ENCODE peak calls at places on chromosomes 11 and 22, in ten cellular contexts. One of them, this sample, is unnamed.

GRCh38 chr11:86220654-86221053 is 23.9 kb upstream of the EED start:
- DNase-seq in transverse colon: no peak
- DNase-seq in endothelial cell of umbilical vein: no peak
- DNase-seq in stomach: no peak
- DNase-seq in HCT116: no peak
- DNase-seq in suprapubic skin: no peak
- DNase-seq in prostate gland: no peak
- DNase-seq in sigmoid colon: no peak
- DNase-seq in spleen: no peak
- DNase-seq in breast epithelium: no peak
- DNase-seq in this sample: no peak

GRCh38 chr11:13297308-13297916 is 19.8 kb downstream of the BMAL1 start:
- DNase-seq in transverse colon: no peak
- DNase-seq in endothelial cell of umbilical vein: no peak
- DNase-seq in stomach: no peak
- DNase-seq in HCT116: no peak
- DNase-seq in suprapubic skin: peak; percentile 28
- DNase-seq in prostate gland: no peak
- DNase-seq in sigmoid colon: no peak
- DNase-seq in spleen: peak; percentile 67
- DNase-seq in breast epithelium: no peak
- DNase-seq in this sample: no peak

GRCh38 chr22:25027959-25028840 is 75.7 kb downstream of the KIAA1671 start:
- DNase-seq in transverse colon: peak; percentile 52
- DNase-seq in endothelial cell of umbilical vein: peak; percentile 39
- DNase-seq in stomach: no peak
- DNase-seq in HCT116: no peak
- DNase-seq in suprapubic skin: no peak
- DNase-seq in prostate gland: no peak
- DNase-seq in sigmoid colon: no peak
- DNase-seq in spleen: no peak
- DNase-seq in breast epithelium: no peak
- DNase-seq in this sample: no peak

GRCh38 chr11:3855808-3856491 is 486 bp downstream of the STIM1 start:
- DNase-seq in transverse colon: peak; percentile 57
- DNase-seq in endothelial cell of umbilical vein: peak; percentile 46
- DNase-seq in stomach: peak; percentile 46
- DNase-seq in HCT116: no peak
- DNase-seq in suprapubic skin: peak; percentile 87
- DNase-seq in prostate gland: no peak
- DNase-seq in sigmoid colon: peak; percentile 79
- DNase-seq in spleen: peak; percentile 95
- DNase-seq in breast epithelium: no peak
- DNase-seq in this sample: no peak

GRCh38 chr11:104946907-104947306 is 21.5 kb downstream of the CASP4 start:
- DNase-seq in transverse colon: no peak
- DNase-seq in endothelial cell of umbilical vein: peak; percentile 74
- DNase-seq in stomach: no peak
- DNase-seq in HCT116: peak; percentile 35
- DNase-seq in suprapubic skin: no peak
- DNase-seq in prostate gland: no peak
- DNase-seq in sigmoid colon: no peak
- DNase-seq in spleen: no peak
- DNase-seq in breast epithelium: no peak
- DNase-seq in this sample: no peak

GRCh38 chr22:30301995-30302809 is 12.9 kb upstream of the CASTOR1 start:
- DNase-seq in transverse colon: peak; percentile 70
- DNase-seq in endothelial cell of umbilical vein: no peak
- DNase-seq in stomach: peak; percentile 44
- DNase-seq in HCT116: no peak
- DNase-seq in suprapubic skin: no peak
- DNase-seq in prostate gland: no peak
- DNase-seq in sigmoid colon: peak; percentile 81
- DNase-seq in spleen: peak; percentile 89
- DNase-seq in breast epithelium: no peak
- DNase-seq in this sample: no peak

GRCh38 chr11:121450424-121450823 is 1.7 kb upstream of the SORL1 start:
- DNase-seq in transverse colon: no peak
- DNase-seq in endothelial cell of umbilical vein: no peak
- DNase-seq in stomach: no peak
- DNase-seq in HCT116: no peak
- DNase-seq in suprapubic skin: no peak
- DNase-seq in prostate gland: no peak
- DNase-seq in sigmoid colon: no peak
- DNase-seq in spleen: no peak
- DNase-seq in breast epithelium: no peak
- DNase-seq in this sample: no peak

GRCh38 chr11:10581481-10582019 is 13.1 kb upstream of the LYVE1 start:
- DNase-seq in transverse colon: peak; percentile 13
- DNase-seq in endothelial cell of umbilical vein: peak; percentile 71
- DNase-seq in stomach: no peak
- DNase-seq in HCT116: no peak
- DNase-seq in suprapubic skin: no peak
- DNase-seq in prostate gland: no peak
- DNase-seq in sigmoid colon: peak; percentile 75
- DNase-seq in spleen: peak; percentile 88
- DNase-seq in breast epithelium: no peak
- DNase-seq in this sample: no peak

GRCh38 chr11:64694821-64695365 is 28.1 kb downstream of the NRXN2 start:
- DNase-seq in transverse colon: no peak
- DNase-seq in endothelial cell of umbilical vein: no peak
- DNase-seq in stomach: no peak
- DNase-seq in HCT116: no peak
- DNase-seq in suprapubic skin: no peak
- DNase-seq in prostate gland: no peak
- DNase-seq in sigmoid colon: no peak
- DNase-seq in spleen: peak; percentile 82
- DNase-seq in breast epithelium: no peak
- DNase-seq in this sample: no peak

GRCh38 chr22:23251445-23252093 is 71.3 kb downstream of the BCR start:
- DNase-seq in transverse colon: peak; percentile 43
- DNase-seq in endothelial cell of umbilical vein: no peak
- DNase-seq in stomach: peak; percentile 61
- DNase-seq in HCT116: peak; percentile 12
- DNase-seq in suprapubic skin: no peak
- DNase-seq in prostate gland: no peak
- DNase-seq in sigmoid colon: no peak
- DNase-seq in spleen: no peak
- DNase-seq in breast epithelium: no peak
- DNase-seq in this sample: no peak

GRCh38 chr22:49621601-49622210 is 206.0 kb downstream of the BRD1 start:
- DNase-seq in transverse colon: no peak
- DNase-seq in endothelial cell of umbilical vein: no peak
- DNase-seq in stomach: no peak
- DNase-seq in HCT116: no peak
- DNase-seq in suprapubic skin: no peak
- DNase-seq in prostate gland: no peak
- DNase-seq in sigmoid colon: peak; percentile 38
- DNase-seq in spleen: peak; percentile 57
- DNase-seq in breast epithelium: no peak
- DNase-seq in this sample: no peak

GRCh38 chr11:119316729-119317591 is at the start of gene MCAM:
- DNase-seq in transverse colon: no peak
- DNase-seq in endothelial cell of umbilical vein: peak; percentile 65
- DNase-seq in stomach: no peak
- DNase-seq in HCT116: no peak
- DNase-seq in suprapubic skin: peak; percentile 78
- DNase-seq in prostate gland: no peak
- DNase-seq in sigmoid colon: peak; percentile 86
- DNase-seq in spleen: no peak
- DNase-seq in breast epithelium: no peak
- DNase-seq in this sample: peak; percentile 21

GRCh38 chr11:119316017-119316728 is 757 bp downstream of the MCAM start:
- DNase-seq in transverse colon: no peak
- DNase-seq in endothelial cell of umbilical vein: peak; percentile 42
- DNase-seq in stomach: no peak
- DNase-seq in HCT116: no peak
- DNase-seq in suprapubic skin: peak; percentile 79
- DNase-seq in prostate gland: no peak
- DNase-seq in sigmoid colon: peak; percentile 91
- DNase-seq in spleen: no peak
- DNase-seq in breast epithelium: no peak
- DNase-seq in this sample: no peak

GRCh38 chr11:119314748-119315138 is 2.2 kb downstream of the MCAM start:
- DNase-seq in transverse colon: no peak
- DNase-seq in endothelial cell of umbilical vein: no peak
- DNase-seq in stomach: no peak
- DNase-seq in HCT116: no peak
- DNase-seq in suprapubic skin: no peak
- DNase-seq in prostate gland: no peak
- DNase-seq in sigmoid colon: no peak
- DNase-seq in spleen: no peak
- DNase-seq in breast epithelium: no peak
- DNase-seq in this sample: no peak

GRCh38 chr11:119317592-119318239 is 786 bp upstream of the MCAM start:
- DNase-seq in transverse colon: no peak
- DNase-seq in endothelial cell of umbilical vein: no peak
- DNase-seq in stomach: no peak
- DNase-seq in HCT116: no peak
- DNase-seq in suprapubic skin: peak; percentile 31
- DNase-seq in prostate gland: no peak
- DNase-seq in sigmoid colon: no peak
- DNase-seq in spleen: no peak
- DNase-seq in breast epithelium: no peak
- DNase-seq in this sample: no peak

DNA sequence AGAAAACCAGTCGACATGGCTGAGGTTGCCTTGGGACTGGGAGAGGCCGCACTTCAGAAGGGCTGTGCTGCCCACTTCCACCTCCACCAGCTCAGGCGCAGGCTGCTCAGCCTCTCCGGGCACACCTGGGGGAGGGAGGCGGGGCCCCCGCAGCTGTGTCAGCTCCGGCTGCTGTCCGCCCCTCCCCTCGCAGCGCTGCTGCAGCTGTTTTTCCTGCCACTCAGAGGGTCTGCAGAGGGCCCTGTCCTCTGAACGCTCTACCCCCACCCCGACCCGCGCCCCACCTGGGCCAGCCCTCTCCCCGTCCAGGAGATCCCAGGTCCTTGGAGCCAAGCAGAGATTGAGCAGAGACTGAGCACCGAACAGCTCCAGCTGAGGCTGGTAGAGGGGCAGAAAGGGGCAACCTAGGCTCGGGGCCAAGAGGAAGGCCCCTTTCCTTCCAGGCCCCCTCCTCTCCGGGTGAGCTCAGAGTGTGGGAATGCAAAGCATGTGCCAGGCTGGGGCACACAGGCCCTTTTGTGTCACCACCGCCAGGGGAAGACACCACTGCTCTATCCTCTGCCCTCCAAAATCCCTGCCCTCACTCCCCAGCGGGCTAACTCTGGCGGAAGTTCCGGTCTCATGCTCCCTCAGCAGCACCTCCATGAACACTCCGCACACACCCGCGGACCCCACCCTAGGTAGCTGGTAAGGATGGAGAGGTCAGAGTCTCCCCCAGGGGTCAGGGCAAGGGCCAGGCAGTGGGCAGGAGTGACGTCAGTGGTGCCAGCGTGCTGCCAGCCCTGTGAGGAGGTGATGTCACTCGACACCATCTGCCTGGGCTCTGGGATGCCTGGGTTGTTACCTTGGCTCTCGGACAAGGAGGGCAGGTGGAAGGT is 1.6 kb downstream of the MCAM start:
- DNase-seq in transverse colon: peak; percentile 62
- DNase-seq in endothelial cell of umbilical vein: peak; percentile 49
- DNase-seq in stomach: no peak
- DNase-seq in HCT116: no peak
- DNase-seq in suprapubic skin: no peak
- DNase-seq in prostate gland: no peak
- DNase-seq in sigmoid colon: peak; percentile 79
- DNase-seq in spleen: peak; percentile 87
- DNase-seq in breast epithelium: no peak
- DNase-seq in this sample: no peak
- TF ChIP-seq POLR2A in transverse colon: no peak
- TF ChIP-seq POLR2A in endothelial cell of umbilical vein: no peak
- TF ChIP-seq POLR2A in stomach: no peak
- TF ChIP-seq POLR2A in HCT116: no peak
- TF ChIP-seq POLR2A in suprapubic skin: no peak
- TF ChIP-seq POLR2A in prostate gland: no peak
- TF ChIP-seq POLR2A in sigmoid colon: peak; percentile 23
- TF ChIP-seq POLR2A in spleen: no peak
- TF ChIP-seq POLR2A in breast epithelium: no peak
- TF ChIP-seq POLR2A in this sample: no peak

GRCh38 chr22:20164863-20165262 is 14.0 kb upstream of the CCDC188 start:
- DNase-seq in transverse colon: no peak
- DNase-seq in endothelial cell of umbilical vein: no peak
- DNase-seq in stomach: no peak
- DNase-seq in HCT116: no peak
- DNase-seq in suprapubic skin: no peak
- DNase-seq in prostate gland: no peak
- DNase-seq in sigmoid colon: no peak
- DNase-seq in spleen: no peak
- DNase-seq in breast epithelium: no peak
- DNase-seq in this sample: no peak
- TF ChIP-seq POLR2AphosphoS5 in transverse colon: no peak
- TF ChIP-seq POLR2AphosphoS5 in endothelial cell of umbilical vein: no peak
- TF ChIP-seq POLR2AphosphoS5 in stomach: no peak
- TF ChIP-seq POLR2AphosphoS5 in HCT116: no peak
- TF ChIP-seq POLR2AphosphoS5 in suprapubic skin: no peak
- TF ChIP-seq POLR2AphosphoS5 in prostate gland: no peak
- TF ChIP-seq POLR2AphosphoS5 in sigmoid colon: no peak
- TF ChIP-seq POLR2AphosphoS5 in spleen: no peak
- TF ChIP-seq POLR2AphosphoS5 in breast epithelium: no peak
- TF ChIP-seq POLR2AphosphoS5 in this sample: no peak

GRCh38 chr11:124746621-124747243 is 5.3 kb downstream of the VSIG2 start:
- DNase-seq in transverse colon: peak; percentile 94
- DNase-seq in endothelial cell of umbilical vein: peak; percentile 93
- DNase-seq in stomach: peak; percentile 93
- DNase-seq in HCT116: peak; percentile 82
- DNase-seq in suprapubic skin: peak; percentile 83
- DNase-seq in prostate gland: peak; percentile 88
- DNase-seq in sigmoid colon: no peak
- DNase-seq in spleen: peak; percentile 93
- DNase-seq in breast epithelium: peak; percentile 81
- DNase-seq in this sample: peak; percentile 90
- TF ChIP-seq POLR2A in transverse colon: peak; percentile 92
- TF ChIP-seq POLR2A in endothelial cell of umbilical vein: peak; percentile 72
- TF ChIP-seq POLR2A in stomach: no peak
- TF ChIP-seq POLR2A in HCT116: no peak
- TF ChIP-seq POLR2A in suprapubic skin: no peak
- TF ChIP-seq POLR2A in prostate gland: peak; percentile 81
- TF ChIP-seq POLR2A in sigmoid colon: peak; percentile 64
- TF ChIP-seq POLR2A in spleen: no peak
- TF ChIP-seq POLR2A in breast epithelium: no peak
- TF ChIP-seq POLR2A in this sample: no peak

DNA sequence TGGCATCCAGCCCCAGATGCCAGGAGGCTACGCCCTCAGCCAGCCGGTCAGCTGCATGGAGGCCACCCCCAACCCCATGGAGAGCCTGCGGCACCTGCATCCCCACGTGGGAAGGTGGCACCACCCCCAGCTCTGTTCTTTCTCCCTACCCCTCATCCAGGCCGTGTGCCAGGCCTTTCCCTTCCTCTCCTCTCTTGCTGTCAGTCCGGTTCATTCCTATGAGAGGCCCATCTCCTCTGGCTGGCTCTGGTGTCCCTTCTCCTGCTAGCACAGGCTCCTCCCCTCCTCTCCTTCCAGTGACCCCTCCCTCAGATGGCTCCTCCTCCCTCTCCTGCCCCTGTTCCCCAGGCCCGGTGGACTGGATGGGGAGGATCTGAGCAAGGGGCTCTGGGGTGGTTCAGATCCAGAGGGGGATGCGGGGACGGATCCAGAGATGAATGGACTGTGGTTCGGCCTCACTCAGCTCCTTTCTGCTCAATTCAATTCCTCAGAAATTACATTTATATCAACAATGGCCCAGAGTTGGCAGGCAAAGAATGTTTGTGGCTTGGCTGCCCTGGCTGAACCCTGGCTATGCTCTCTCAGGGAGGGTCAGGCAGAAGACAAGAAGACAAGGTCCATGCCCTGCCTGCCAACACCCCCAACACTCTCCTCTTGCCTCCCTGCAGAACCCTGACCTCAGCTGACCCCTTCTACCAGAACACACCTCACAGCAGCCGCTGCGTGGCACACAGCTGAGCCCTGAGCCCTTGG is 18.5 kb upstream of the LRRC10B start:
- DNase-seq in transverse colon: no peak
- DNase-seq in endothelial cell of umbilical vein: no peak
- DNase-seq in stomach: no peak
- DNase-seq in HCT116: no peak
- DNase-seq in suprapubic skin: no peak
- DNase-seq in prostate gland: no peak
- DNase-seq in sigmoid colon: no peak
- DNase-seq in spleen: no peak
- DNase-seq in breast epithelium: peak; percentile 59
- DNase-seq in this sample: no peak
- TF ChIP-seq POLR2AphosphoS5 in transverse colon: no peak
- TF ChIP-seq POLR2AphosphoS5 in endothelial cell of umbilical vein: no peak
- TF ChIP-seq POLR2AphosphoS5 in stomach: no peak
- TF ChIP-seq POLR2AphosphoS5 in HCT116: no peak
- TF ChIP-seq POLR2AphosphoS5 in suprapubic skin: no peak
- TF ChIP-seq POLR2AphosphoS5 in prostate gland: no peak
- TF ChIP-seq POLR2AphosphoS5 in sigmoid colon: no peak
- TF ChIP-seq POLR2AphosphoS5 in spleen: no peak
- TF ChIP-seq POLR2AphosphoS5 in breast epithelium: no peak
- TF ChIP-seq POLR2AphosphoS5 in this sample: no peak